ENCODE peak calls at places on chromosome 13, in five cellular contexts. R, D, M, U and Y are unnamed samples.

GRCh38 chr13:36207672-36208071 is 6.7 kb downstream of the SOHLH2 start:
- DNase-seq in R (no peak), D (no peak), M (no peak), U (no peak), Y (no peak)

GRCh38 chr13:56706485-56706884 is 434.2 kb upstream of the PRR20A start:
- DNase-seq in R (no peak), D (no peak), M (no peak), U (no peak), Y (no peak)

GRCh38 chr13:94195715-94196114 is 283.8 kb downstream of the DCT start:
- DNase-seq in R (no peak), D (no peak), M (peak; percentile 13), U (no peak), Y (peak; percentile 93)

GRCh38 chr13:38265135-38265497 is 84.5 kb upstream of the UFM1 start:
- DNase-seq in R (no peak), D (no peak), M (no peak), U (no peak), Y (no peak)

GRCh38 chr13:96279904-96280303 is 190.0 kb downstream of the HS6ST3 start:
- DNase-seq in R (no peak), D (no peak), M (no peak), U (no peak), Y (no peak)

GRCh38 chr13:55244991-55245644 is 1895.6 kb upstream of the PRR20A start:
- DNase-seq in R (peak; percentile 9), D (peak; percentile 10), M (peak; percentile 25), U (peak; percentile 14), Y (no peak)

GRCh38 chr13:91520952-91521351 is 122.5 kb downstream of the GPC5 start:
- DNase-seq in R (no peak), D (no peak), M (no peak), U (no peak), Y (peak; percentile 12)

GRCh38 chr13:96100457-96101220 is 10.7 kb downstream of the HS6ST3 start:
- DNase-seq in R (no peak), D (no peak), M (peak; percentile 13), U (no peak), Y (no peak)

GRCh38 chr13:82797876-82798275 is 1084.4 kb downstream of the SLITRK1 start:
- DNase-seq in R (no peak), D (no peak), M (no peak), U (no peak), Y (no peak)

GRCh38 chr13:84050551-84050950 is 168.3 kb upstream of the SLITRK1 start:
- DNase-seq in R (no peak), D (no peak), M (no peak), U (no peak), Y (no peak)

GRCh38 chr13:36850790-36851438 is 31.9 kb downstream of the RFXAP start:
- DNase-seq in R (no peak), D (no peak), M (peak; percentile 30), U (peak; percentile 14), Y (no peak)

GRCh38 chr13:101739382-101740178 is 287.1 kb downstream of the ITGBL1 start:
- DNase-seq in R (no peak), D (no peak), M (no peak), U (no peak), Y (no peak)

GRCh38 chr13:83876546-83876945 is 5.7 kb downstream of the SLITRK1 start:
- DNase-seq in R (no peak), D (no peak), M (no peak), U (no peak), Y (no peak)

GRCh38 chr13:46289260-46289955 is 77.7 kb downstream of the LRRC63 start:
- DNase-seq in R (no peak), D (no peak), M (no peak), U (no peak), Y (no peak)

GRCh38 chr13:51874651-51875050 is 12.9 kb downstream of the CCDC70 start:
- DNase-seq in R (no peak), D (no peak), M (no peak), U (no peak), Y (no peak)

GRCh38 chr13:51339952-51340732 is 651 bp downstream of the SERPINE3 start:
- DNase-seq in R (no peak), D (no peak), M (no peak), U (no peak), Y (no peak)

GRCh38 chr13:89749888-89750287 is 1597.6 kb upstream of the MIR17HG start:
- DNase-seq in R (no peak), D (no peak), M (no peak), U (no peak), Y (peak; percentile 12)

GRCh38 chr13:22735381-22735995 is 445.3 kb upstream of the SGCG start:
- DNase-seq in R (no peak), D (no peak), M (peak; percentile 33), U (no peak), Y (no peak)

GRCh38 chr13:76016799-76017198 is 380.7 kb downstream of the LMO7 start:
- DNase-seq in R (peak; percentile 8), D (no peak), M (no peak), U (peak; percentile 7), Y (peak; percentile 18)

GRCh38 chr13:49657241-49657641 is 28.9 kb downstream of the ARL11 start:
- DNase-seq in R (no peak), D (no peak), M (no peak), U (no peak), Y (no peak)

GRCh38 chr13:40622761-40623160 is 43.7 kb downstream of the FOXO1 start:
- DNase-seq in R (no peak), D (no peak), M (no peak), U (no peak), Y (no peak)

GRCh38 chr13:77305276-77305675 is 21.6 kb downstream of the MYCBP2 start:
- DNase-seq in R (no peak), D (no peak), M (no peak), U (no peak), Y (no peak)

GRCh38 chr13:20489185-20489820 is 36.4 kb downstream of the CRYL1 start:
- DNase-seq in R (peak; percentile 35), D (peak; percentile 79), M (no peak), U (no peak), Y (no peak)

GRCh38 chr13:55394470-55394869 is 1746.2 kb upstream of the PRR20A start:
- DNase-seq in R (no peak), D (no peak), M (no peak), U (no peak), Y (no peak)

GRCh38 chr13:113539176-113539575 is 45.4 kb upstream of the TFDP1 start:
- DNase-seq in R (no peak), D (no peak), M (no peak), U (no peak), Y (no peak)

GRCh38 chr13:99658266-99658991 is 157.2 kb downstream of the TM9SF2 start:
- DNase-seq in R (peak; percentile 65), D (peak; percentile 70), M (peak; percentile 68), U (peak; percentile 64), Y (peak; percentile 82)

GRCh38 chr13:51539887-51540286 is 44.4 kb upstream of the WDFY2 start:
- DNase-seq in R (no peak), D (no peak), M (no peak), U (no peak), Y (no peak)

GRCh38 chr13:51255556-51255955 is 33.4 kb downstream of the FAM124A start:
- DNase-seq in R (no peak), D (no peak), M (no peak), U (no peak), Y (no peak)

GRCh38 chr13:111126509-111126908 is 11.4 kb downstream of the ARHGEF7 start:
- DNase-seq in R (no peak), D (no peak), M (no peak), U (no peak), Y (no peak)

GRCh38 chr13:79678100-79678499 is 197.1 kb downstream of the NDFIP2 start:
- DNase-seq in R (no peak), D (no peak), M (no peak), U (no peak), Y (peak; percentile 33)

GRCh38 chr13:22744688-22745452 is 435.9 kb upstream of the SGCG start:
- DNase-seq in R (no peak), D (no peak), M (no peak), U (no peak), Y (no peak)